ENCODE peak calls at places on chromosomes 2 and 18, in ten cellular contexts. G is K562, R is body of pancreas, S is prostate gland, A is adrenal gland, T is GM12892, P is HCT116, J is thyroid gland, U is H54, C is transverse colon. W is an unnamed sample.
A peak's percentile ranks its signal among the peaks of the same experiment; 100 is the strongest.

GRCh38 chr2:137508739-137509384 is 455.4 kb upstream of the HNMT start:
- DNase-seq in T (no peak), G (no peak), S (no peak), J (no peak), U (no peak), P (no peak), A (no peak), R (no peak), C (no peak), W (no peak)

GRCh38 chr2:85578243-85579180 is 1.1 kb downstream of the VAMP8 start:
- DNase-seq in P (no peak), G (peak; percentile 57), J (peak; percentile 48), S (no peak), U (no peak), T (no peak), C (peak; percentile 62), A (peak; percentile 77), R (peak; percentile 44), W (peak; percentile 41)

GRCh38 chr2:197852127-197852526 is 47.7 kb downstream of the PLCL1 start:
- DNase-seq in J (no peak), P (no peak), C (no peak), G (peak; percentile 27), R (no peak), A (no peak), S (no peak), U (no peak), T (no peak), W (no peak)

GRCh38 chr2:9261231-9261883 is 54.7 kb downstream of the ASAP2 start:
- DNase-seq in T (no peak), R (no peak), U (no peak), S (no peak), J (no peak), C (peak; percentile 27), P (no peak), A (no peak), G (no peak), W (peak; percentile 76)

GRCh38 chr2:36362291-36362690 is 6.7 kb downstream of the CRIM1 start:
- DNase-seq in G (no peak), P (no peak), U (no peak), J (no peak), S (no peak), R (no peak), T (no peak), A (no peak), C (no peak), W (no peak)

GRCh38 chr18:46660955-46661749 is 4.1 kb upstream of the LOXHD1 start:
- DNase-seq in A (peak; percentile 79), C (no peak), U (no peak), J (no peak), T (no peak), P (no peak), S (no peak), G (no peak), R (no peak), W (no peak)

GRCh38 chr18:51123481-51123880 is 74.0 kb downstream of the MEX3C start:
- DNase-seq in P (no peak), T (no peak), U (no peak), C (no peak), J (no peak), G (no peak), A (no peak), R (no peak), S (no peak), W (no peak)

GRCh38 chr2:180679693-180680092 is 300.7 kb upstream of the UBE2E3 start:
- DNase-seq in J (no peak), G (no peak), A (no peak), R (no peak), P (no peak), C (no peak), T (no peak), S (peak; percentile 25), U (no peak), W (no peak)

GRCh38 chr2:30323499-30323898 is 92.2 kb downstream of the LBH start:
- DNase-seq in U (no peak), J (no peak), S (no peak), P (no peak), G (no peak), T (no peak), A (no peak), R (no peak), C (no peak), W (no peak)

GRCh38 chr2:71995067-71995665 is 152.5 kb downstream of the CYP26B1 start:
- DNase-seq in T (no peak), U (peak; percentile 26), C (no peak), G (no peak), A (no peak), S (no peak), J (no peak), R (no peak), P (peak; percentile 27), W (no peak)

GRCh38 chr2:167292430-167293171 is 404.3 kb downstream of the XIRP2 start:
- DNase-seq in G (peak; percentile 58), S (peak; percentile 75), U (peak; percentile 90), T (peak; percentile 81), P (peak; percentile 52), J (peak; percentile 71), A (peak; percentile 91), C (peak; percentile 89), R (peak; percentile 83), W (peak; percentile 81)
- TF ChIP-seq POLR2A in G (no peak), S (no peak), U (peak; percentile 62), T (no peak), P (no peak), J (peak; percentile 47), A (peak; percentile 57), C (peak; percentile 70), R (peak; percentile 15), W (no peak)

GRCh38 chr2:127153691-127154158 is 46.8 kb upstream of the BIN1 start:
- DNase-seq in J (no peak), S (no peak), T (no peak), R (no peak), G (no peak), P (no peak), U (peak; percentile 92), A (peak; percentile 69), C (no peak), W (no peak)
- TF ChIP-seq POLR2A in J (no peak), S (no peak), T (no peak), R (no peak), G (no peak), P (no peak), U (no peak), A (no peak), C (no peak), W (no peak)

DNA sequence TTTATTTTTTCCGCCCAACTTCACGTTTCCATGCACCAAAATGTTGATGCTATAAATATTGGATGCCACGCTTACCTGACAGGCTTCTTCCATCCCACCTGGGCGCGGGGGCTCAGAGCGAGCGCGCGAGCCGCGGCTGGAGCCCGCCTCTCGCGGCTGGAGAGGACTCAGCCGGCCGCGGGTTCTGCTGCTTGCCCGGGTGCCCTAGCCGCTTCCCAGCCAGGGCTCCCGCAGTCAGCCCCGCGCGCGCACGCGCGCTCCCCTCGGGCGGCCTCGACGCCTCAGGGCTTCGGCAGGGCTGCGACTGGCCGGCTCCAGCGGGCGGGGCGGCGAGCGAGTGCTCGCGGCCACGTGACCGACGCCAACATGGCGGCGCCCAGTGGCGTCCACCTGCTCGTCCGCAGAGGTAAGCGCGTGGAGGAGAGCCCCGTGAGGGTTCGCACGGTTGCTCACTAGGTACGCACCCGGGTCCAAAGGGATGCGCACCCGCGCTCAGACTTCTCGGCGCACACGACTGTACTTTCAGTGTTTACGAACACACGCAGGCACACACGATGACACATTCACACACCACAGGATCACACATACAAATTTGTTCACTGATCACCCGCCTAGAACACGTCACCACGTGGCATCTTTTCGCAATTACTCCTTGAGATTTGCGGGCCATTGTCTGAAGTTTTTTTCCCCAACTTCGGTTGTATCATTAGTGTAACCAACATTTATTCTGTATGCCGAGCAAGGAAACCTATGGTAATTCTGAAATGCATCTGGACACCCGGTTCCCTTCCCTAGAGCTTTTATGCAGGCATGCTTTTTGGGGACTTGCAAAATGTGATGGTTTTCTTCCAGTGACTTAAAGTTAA is at the start of gene METAP1D:
- DNase-seq in T (peak; percentile 95), S (peak; percentile 83), R (peak; percentile 90), A (peak; percentile 94), C (peak; percentile 92), G (peak; percentile 99), P (peak; percentile 85), J (peak; percentile 90), U (peak; percentile 97), W (peak; percentile 92)
- TF ChIP-seq POLR2A in T (peak; percentile 95), S (peak; percentile 35), R (peak; percentile 60), A (peak; percentile 53), C (peak; percentile 21), G (peak; percentile 94), P (peak; percentile 75), J (peak; percentile 58), U (peak; percentile 86), W (no peak)

GRCh38 chr2:113889471-113890252 is at the start of gene ACTR3:
- DNase-seq in R (peak; percentile 99), S (peak; percentile 98), U (peak; percentile 79), A (peak; percentile 98), G (peak; percentile 95), P (peak; percentile 95), T (peak; percentile 65), J (peak; percentile 97), C (peak; percentile 99), W (peak; percentile 98)
- TF ChIP-seq POLR2A in R (peak; percentile 72), S (peak; percentile 87), U (peak; percentile 83), A (peak; percentile 92), G (peak; percentile 97), P (peak; percentile 97), T (peak; percentile 94), J (peak; percentile 88), C (peak; percentile 90), W (peak; percentile 61)

DNA sequence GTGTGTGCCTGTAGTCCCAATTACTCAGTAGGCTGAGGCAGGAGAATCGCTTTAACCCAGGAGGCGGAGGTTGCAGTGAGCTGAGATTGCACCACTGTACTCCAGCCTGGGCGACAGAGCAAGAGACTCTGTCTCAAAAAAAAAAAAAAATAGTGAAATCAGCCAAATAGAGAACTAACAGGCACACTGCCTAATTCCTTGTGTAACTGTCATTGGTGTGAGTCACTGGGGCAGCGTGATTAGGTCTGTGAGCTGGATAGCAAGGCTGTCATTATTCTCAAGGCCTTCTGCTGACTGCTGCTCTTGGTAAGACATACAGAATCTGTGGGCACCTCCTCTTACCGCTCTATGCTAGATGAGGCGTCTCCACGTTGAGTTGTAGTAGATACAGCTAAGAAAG is 270.3 kb downstream of the NEDD4L start:
- DNase-seq in S (peak; percentile 68), T (no peak), A (peak; percentile 96), J (peak; percentile 66), C (peak; percentile 37), G (no peak), U (no peak), R (peak; percentile 81), P (peak; percentile 53), W (peak; percentile 57)
- TF ChIP-seq POLR2A in S (peak; percentile 12), T (no peak), A (no peak), J (no peak), C (no peak), G (no peak), U (no peak), R (no peak), P (no peak), W (no peak)